ENCODE peak calls at places on chromosomes 11 and 22, in eight cellular contexts. I is NCI-H2081; B is gastrocnemius medialis; P is NCI-H1436 treated with DMSO at 0.1 percent for 48 hours; O is activated gamma-delta T cell treated with anti-CD3 and anti-CD28 coated beads, Interleukin-2, amount 50 U/mL, for 16 hours; E is SK-N-SH; H is amygdala; R is heart left ventricle. K is an unnamed sample.
A peak's percentile ranks its signal among the peaks of the same experiment; 100 is the strongest.

GRCh38 chr22:49305215-49305965 is 522.3 kb downstream of the BRD1 start:
- DNase-seq in I (peak; percentile 7), B (no peak), P (no peak), O (peak; percentile 37), E (peak; percentile 90), H (peak; percentile 39), R (peak; percentile 38), K (no peak)

GRCh38 chr22:49777569-49778250 is 50.0 kb downstream of the BRD1 start:
- DNase-seq in I (no peak), B (no peak), P (no peak), O (no peak), E (no peak), H (no peak), R (no peak), K (no peak)

GRCh38 chr22:26623984-26624383 is 2.2 kb downstream of the CRYBA4 start:
- DNase-seq in I (no peak), B (no peak), P (no peak), O (no peak), E (no peak), H (no peak), R (no peak), K (no peak)

GRCh38 chr11:131356201-131356600 is 14.2 kb upstream of the NTM start:
- DNase-seq in I (no peak), B (no peak), P (no peak), O (no peak), E (no peak), H (no peak), R (no peak), K (peak; percentile 34)

GRCh38 chr22:47287516-47287915 is 525.1 kb downstream of the TBC1D22A start:
- DNase-seq in I (no peak), B (no peak), P (no peak), O (no peak), E (no peak), H (no peak), R (no peak), K (no peak)

GRCh38 chr11:88246680-88247079 is 71.4 kb upstream of the RAB38 start:
- DNase-seq in I (no peak), B (no peak), P (no peak), O (no peak), E (no peak), H (no peak), R (no peak), K (peak; percentile 40)

GRCh38 chr22:30636226-30637077 is 871 bp downstream of the SLC35E4 start:
- DNase-seq in I (no peak), B (peak; percentile 56), P (no peak), O (no peak), E (peak; percentile 60), H (no peak), R (no peak), K (peak; percentile 31)

GRCh38 chr22:23697031-23697970 is 6.5 kb downstream of the RGL4 start:
- DNase-seq in I (no peak), B (no peak), P (no peak), O (no peak), E (no peak), H (no peak), R (no peak), K (no peak)

K was measured in adipocyte.